ENCODE peak calls at places on chromosomes 1 and 21, in five cellular contexts. N, I, D, Y and R are unnamed samples.

GRCh38 chr1:27000817-27001460 is 7.4 kb downstream of the TRNP1 start:
- DNase-seq in D (no peak), N (no peak), Y (peak; percentile 56), I (no peak), R (no peak)

GRCh38 chr1:44359234-44359937 is 4.3 kb upstream of the ERI3 start:
- DNase-seq in N (no peak), D (no peak), Y (no peak), I (no peak), R (no peak)

GRCh38 chr1:18198240-18198639 is 90.6 kb downstream of the IGSF21 start:
- DNase-seq in N (no peak), D (no peak), I (no peak), Y (no peak), R (no peak)

GRCh38 chr21:45169001-45169400 is 94.6 kb downstream of the ADARB1 start:
- DNase-seq in N (no peak), D (peak; percentile 87), Y (peak; percentile 43), I (no peak), R (peak; percentile 88)

GRCh38 chr1:77316006-77316405 is 34.2 kb downstream of the AK5 start:
- DNase-seq in Y (no peak), D (no peak), N (no peak), I (no peak), R (no peak)

GRCh38 chr1:18091660-18092446 is 15.7 kb upstream of the IGSF21 start:
- DNase-seq in I (no peak), D (no peak), Y (peak; percentile 74), N (no peak), R (no peak)

GRCh38 chr1:109398343-109399225 is 866 bp upstream of the SORT1 start:
- DNase-seq in N (no peak), Y (no peak), D (no peak), I (no peak), R (no peak)

GRCh38 chr1:55504306-55504706 is 289.1 kb upstream of the USP24 start:
- DNase-seq in D (no peak), Y (no peak), I (no peak), N (no peak), R (no peak)

GRCh38 chr1:22098752-22099151 is 44.1 kb downstream of the WNT4 start:
- DNase-seq in D (no peak), I (peak; percentile 20), N (no peak), Y (no peak), R (no peak)

GRCh38 chr1:77874804-77875445 is 13.5 kb upstream of the NEXN start:
- DNase-seq in N (no peak), I (no peak), Y (no peak), D (no peak), R (peak; percentile 21)

GRCh38 chr1:32703479-32704291 is 1.1 kb upstream of the SYNC start:
- DNase-seq in N (no peak), Y (peak; percentile 85), D (no peak), I (peak; percentile 41), R (no peak)

GRCh38 chr1:58592521-58593134 is 15.6 kb upstream of the TACSTD2 start:
- DNase-seq in I (peak; percentile 88), N (peak; percentile 89), Y (peak; percentile 90), D (no peak), R (peak; percentile 18)

GRCh38 chr1:243396424-243396823 is 140.6 kb downstream of the SDCCAG8 start:
- DNase-seq in I (no peak), Y (no peak), D (no peak), N (no peak), R (no peak)

GRCh38 chr1:152013664-152014237 is 20.1 kb upstream of the S100A10 start:
- DNase-seq in Y (no peak), N (no peak), D (no peak), I (peak; percentile 76), R (peak; percentile 61)

GRCh38 chr1:206734499-206735142 is 36.0 kb upstream of the IL19 start:
- DNase-seq in D (no peak), I (no peak), N (peak; percentile 84), Y (peak; percentile 60), R (peak; percentile 45)

GRCh38 chr1:2474104-2474787 is 1.8 kb upstream of the PLCH2 start:
- DNase-seq in N (no peak), Y (no peak), I (no peak), D (no peak), R (no peak)

GRCh38 chr1:26991310-26992116 is 2.0 kb upstream of the TRNP1 start:
- DNase-seq in N (no peak), I (no peak), D (no peak), Y (no peak), R (no peak)

DNA sequence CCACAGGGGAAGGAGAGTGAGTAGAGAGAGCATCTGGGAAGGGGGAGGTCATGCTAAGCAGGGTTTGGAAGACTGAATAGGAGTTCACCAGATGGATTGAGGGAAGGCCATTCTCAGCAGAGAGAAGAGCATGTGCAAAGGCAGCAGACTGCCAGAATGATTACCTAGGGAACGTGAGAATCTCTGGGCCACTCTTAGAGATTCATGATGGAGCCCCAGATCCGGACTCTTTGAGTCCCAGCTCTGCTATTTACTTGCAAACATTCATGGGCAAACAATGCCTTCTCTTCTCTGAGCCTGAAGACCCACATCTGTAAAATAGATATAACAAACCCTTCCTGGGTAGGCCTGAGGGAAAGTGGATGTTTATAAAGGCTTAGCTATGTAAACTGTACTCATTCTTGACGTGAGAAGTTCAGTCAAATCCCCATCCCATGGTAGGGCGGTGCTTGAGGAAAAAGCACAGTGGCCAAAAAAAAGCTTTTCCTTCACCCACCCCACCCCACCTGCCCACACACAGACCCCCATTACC is 3.0 kb upstream of the SLC2A1 start:
- DNase-seq in N (no peak), Y (no peak), I (no peak), D (no peak), R (no peak)
- H3K27ac ChIP-seq in N (no peak overlapping the region), Y (peak overlapping the region; percentile 9), I (no peak overlapping the region), D (peak overlapping the region; percentile 97), R (no peak overlapping the region)

GRCh38 chr1:14220811-14221210 is 377.7 kb upstream of the KAZN start:
- DNase-seq in Y (no peak), D (no peak), I (no peak), N (no peak), R (no peak)
- H3K9me3 ChIP-seq in Y (peaks cover 1% of the 10 kb centered on the region), D (no peaks in the 10 kb centered on the region), I (peaks cover 26% of the 10 kb centered on the region), N (no peaks in the 10 kb centered on the region), R (peaks cover 16% of the 10 kb centered on the region)

GRCh38 chr21:25953196-25953595 is 217.4 kb downstream of the APP start:
- DNase-seq in N (no peak), D (no peak), I (no peak), Y (no peak), R (no peak)
- H3K27ac ChIP-seq in N (no peak overlapping the region), D (no peak overlapping the region), I (peak overlapping the region; percentile 6), Y (no peak overlapping the region), R (no peak overlapping the region)

DNA sequence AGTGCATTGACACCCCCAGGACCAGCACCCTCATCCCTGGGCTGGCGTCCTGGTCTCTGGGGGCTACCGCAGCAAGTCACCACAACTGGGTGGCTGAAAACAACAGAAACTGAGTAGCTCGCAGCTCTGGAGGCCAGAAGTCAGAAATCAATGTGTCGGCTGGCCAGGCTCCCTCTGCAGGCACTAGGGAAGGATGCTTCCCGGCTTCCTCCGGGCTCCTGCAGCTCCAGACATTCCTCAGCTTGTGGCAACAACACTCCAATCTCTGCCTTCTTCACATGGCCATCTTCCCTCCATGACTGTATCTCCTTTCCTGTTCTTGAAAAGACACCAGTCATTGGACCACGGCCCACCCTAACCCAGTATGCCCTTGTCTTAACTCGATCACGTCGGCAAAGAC is 224.2 kb downstream of the NPHP4 start:
- DNase-seq in N (no peak), Y (peak; percentile 16), D (no peak), I (no peak), R (no peak)
- H3K9me3 ChIP-seq in N (no peaks in the 10 kb centered on the region), Y (peaks cover 4% of the 10 kb centered on the region), D (no peaks in the 10 kb centered on the region), I (peaks cover 11% of the 10 kb centered on the region), R (no peaks in the 10 kb centered on the region)

GRCh38 chr1:207890136-207890738 is 20.7 kb downstream of the CD34 start:
- DNase-seq in D (no peak), N (no peak), I (no peak), Y (peak; percentile 88), R (peak; percentile 6)
- H3K27ac ChIP-seq in D (peak overlapping the region; percentile 68), N (peak overlapping the region; percentile 15), I (peak overlapping the region; percentile 75), Y (peak overlapping the region; percentile 89), R (no peak overlapping the region)

GRCh38 chr21:10425856-10426255 is 95.5 kb upstream of the TPTE start:
- DNase-seq in N (no peak), I (no peak), Y (no peak), D (peak; percentile 92), R (no peak)
- H3K9me3 ChIP-seq in N (no peaks in the 10 kb centered on the region), I (peaks cover 62% of the 10 kb centered on the region), Y (no peaks in the 10 kb centered on the region), D (no peaks in the 10 kb centered on the region), R (peaks cover 82% of the 10 kb centered on the region)

GRCh38 chr1:30677471-30677870 is 45.9 kb downstream of the MATN1 start:
- DNase-seq in Y (no peak), D (no peak), N (peak; percentile 25), I (no peak), R (no peak)
- H3K27ac ChIP-seq in Y (no peak overlapping the region), D (no peak overlapping the region), N (no peak overlapping the region), I (no peak overlapping the region), R (no peak overlapping the region)

GRCh38 chr1:248348475-248348874 is at the start of gene OR14C36:
- DNase-seq in N (no peak), D (no peak), Y (no peak), I (no peak), R (no peak)
- H3K9me3 ChIP-seq in N (no peaks in the 10 kb centered on the region), D (no peaks in the 10 kb centered on the region), Y (no peaks in the 10 kb centered on the region), I (no peaks in the 10 kb centered on the region), R (no peaks in the 10 kb centered on the region)